ENCODE peak calls at places on chromosomes 16 and 17, in four cellular contexts. D is Panc1, K is H1, H is neuronal stem cell. U is an unnamed sample.

GRCh38 chr17:3983945-3984484 is 19.8 kb upstream of the ATP2A3 start:
- DNase-seq in K (no peak), H (no peak), D (no peak), U (no peak)

GRCh38 chr17:82033359-82034085 is 2.0 kb downstream of the RAC3 start:
- DNase-seq in H (no peak), D (no peak), K (no peak), U (no peak)

GRCh38 chr17:66667491-66668030 is 167.4 kb upstream of the CACNG5 start:
- DNase-seq in K (no peak), H (no peak), D (no peak), U (no peak)

GRCh38 chr17:59381716-59382570 is 50.5 kb downstream of the YPEL2 start:
- DNase-seq in H (no peak), D (no peak), K (no peak), U (no peak)

GRCh38 chr17:39679521-39680192 is 8.2 kb downstream of the PGAP3 start:
- DNase-seq in D (no peak), H (no peak), K (no peak), U (no peak)

GRCh38 chr17:49548506-49549310 is 27.0 kb upstream of the NXPH3 start:
- DNase-seq in D (no peak), H (no peak), K (peak), U (peak)

GRCh38 chr16:29909398-29909797 is 9.1 kb downstream of the ASPHD1 start:
- DNase-seq in H (no peak), K (no peak), D (no peak), U (no peak)

GRCh38 chr17:62688398-62689140 is 61.1 kb downstream of the MRC2 start:
- DNase-seq in K (no peak), H (no peak), D (no peak), U (no peak)

GRCh38 chr17:50425682-50426471 is at the start of gene ACSF2:
- DNase-seq in K (peak), D (no peak), H (peak), U (no peak)

GRCh38 chr16:56344518-56345405 is 80.6 kb downstream of the AMFR start:
- DNase-seq in K (no peak), D (no peak), H (no peak), U (no peak)

GRCh38 chr17:8781784-8782575 is 17.2 kb downstream of the MFSD6L start:
- DNase-seq in K (peak), H (no peak), D (no peak), U (no peak)

GRCh38 chr17:8776861-8777260 is 18.5 kb upstream of the SPDYE4 start:
- DNase-seq in H (no peak), K (no peak), D (no peak), U (no peak)
- H3K27ac ChIP-seq in H (no peak), K (no peak), D (no peak), U (no peak)

GRCh38 chr17:7466644-7467341 is 12.6 kb downstream of the ZBTB4 start:
- DNase-seq in K (no peak), D (no peak), H (no peak), U (no peak)

GRCh38 chr17:7468290-7468689 is 11.1 kb downstream of the ZBTB4 start:
- DNase-seq in D (no peak), H (no peak), K (no peak), U (no peak)

GRCh38 chr17:7465481-7466275 is 13.8 kb downstream of the ZBTB4 start:
- DNase-seq in K (no peak), H (no peak), D (no peak), U (no peak)

GRCh38 chr17:7467498-7467897 is 11.9 kb downstream of the ZBTB4 start:
- DNase-seq in K (no peak), D (no peak), H (no peak), U (no peak)

GRCh38 chr17:7466318-7466643 is 13.2 kb downstream of the ZBTB4 start:
- DNase-seq in H (no peak), D (no peak), K (no peak), U (no peak)
- H3K27ac ChIP-seq in H (no peak), D (no peak), K (no peak), U (no peak)

GRCh38 chr16:2151188-2152091 is 3.0 kb downstream of the RAB26 start:
- DNase-seq in D (no peak), K (peak), H (no peak), U (no peak)
- H3K27ac ChIP-seq in D (peak), K (no peak), H (no peak), U (peak)

GRCh38 chr16:681746-682427 is 1.7 kb downstream of the STUB1 start:
- DNase-seq in K (no peak), D (no peak), H (no peak), U (no peak)
- H3K27ac ChIP-seq in K (no peak), D (peak), H (no peak), U (peak)

GRCh38 chr17:8235676-8236075 is 12.2 kb downstream of the CTC1 start:
- DNase-seq in H (no peak), K (no peak), D (no peak), U (no peak)
- H3K27ac ChIP-seq in H (no peak), K (no peak), D (no peak), U (no peak)

GRCh38 chr17:75475851-75476250 is 19.4 kb downstream of the TMEM94 start:
- DNase-seq in D (no peak), K (no peak), H (no peak), U (no peak)

GRCh38 chr17:75478508-75478907 is 22.1 kb downstream of the TMEM94 start:
- DNase-seq in H (peak), D (no peak), K (no peak), U (no peak)

GRCh38 chr17:75476274-75476673 is 19.8 kb downstream of the TMEM94 start:
- DNase-seq in K (no peak), D (no peak), H (no peak), U (no peak)

GRCh38 chr17:75476752-75477492 is 20.5 kb downstream of the TMEM94 start:
- DNase-seq in D (no peak), H (no peak), K (no peak), U (no peak)

GRCh38 chr17:75477493-75477862 is 21.0 kb downstream of the TMEM94 start:
- DNase-seq in D (no peak), K (no peak), H (no peak), U (no peak)
- H3K27ac ChIP-seq in D (no peak), K (no peak), H (no peak), U (no peak)

GRCh38 chr17:9434502-9435113 is 141.0 kb downstream of the STX8 start:
- DNase-seq in K (no peak), D (no peak), H (no peak), U (peak)

GRCh38 chr17:9435165-9435564 is 140.5 kb downstream of the STX8 start:
- DNase-seq in K (no peak), H (no peak), D (no peak), U (no peak)

GRCh38 chr17:9431620-9432019 is 144.0 kb downstream of the STX8 start:
- DNase-seq in H (no peak), K (no peak), D (no peak), U (no peak)

GRCh38 chr17:9432867-9433495 is 142.6 kb downstream of the STX8 start:
- DNase-seq in D (no peak), H (no peak), K (no peak), U (no peak)

GRCh38 chr17:9432121-9432866 is 143.3 kb downstream of the STX8 start:
- DNase-seq in K (no peak), H (no peak), D (no peak), U (no peak)
- H3K27ac ChIP-seq in K (no peak), H (no peak), D (no peak), U (no peak)